ENCODE peak calls at places on chromosomes 5 and 9, in seven cellular contexts. A is adrenal gland; W is psoas muscle; F is spleen; Z is effector memory CD4-positive, alpha-beta T cell; U is endodermal cell; S is astrocyte. N is an unnamed sample. For H3K27me3 and H3K4me1, the result is how much of the 10 kb centered on the place peaks cover.

GRCh38 chr9:136018257-136019031 is 57.3 kb upstream of the UBAC1 start:
- DNase-seq in F (peak), A (no peak), Z (no peak), U (peak), S (no peak), W (no peak), N (no peak)

GRCh38 chr9:26292943-26293342 is 599.7 kb downstream of the CAAP1 start:
- DNase-seq in W (no peak), U (no peak), S (peak), A (no peak), F (no peak), Z (no peak), N (peak)

GRCh38 chr5:174690256-174690655 is 34.1 kb upstream of the MSX2 start:
- DNase-seq in S (no peak), Z (no peak), A (peak), W (no peak), F (no peak), U (peak), N (no peak)

GRCh38 chr5:143279698-143280097 is 123.8 kb downstream of the NR3C1 start:
- DNase-seq in A (no peak), U (peak), Z (no peak), S (peak), F (no peak), W (no peak), N (no peak)

GRCh38 chr9:114481789-114482188 is 23.5 kb downstream of the WHRN start:
- DNase-seq in F (no peak), Z (no peak), A (no peak), U (no peak), S (no peak), W (no peak), N (no peak)

GRCh38 chr5:26889810-26890209 is 148.6 kb downstream of the CDH9 start:
- DNase-seq in A (no peak), F (no peak), U (no peak), Z (no peak), S (no peak), W (no peak), N (no peak)

GRCh38 chr5:33891731-33892418 is at the start of gene ADAMTS12:
- DNase-seq in S (peak), Z (no peak), U (peak), A (peak), F (no peak), W (peak), N (peak)

GRCh38 chr5:149581192-149581861 is at the start of gene ARHGEF37:
- DNase-seq in U (peak), Z (no peak), S (no peak), F (peak), W (peak), A (peak), N (peak)

GRCh38 chr9:5468850-5469249 is 18.5 kb downstream of the CD274 start:
- DNase-seq in S (no peak), Z (no peak), F (no peak), A (no peak), U (no peak), W (no peak), N (no peak)

GRCh38 chr9:137272241-137273094 is 5.1 kb upstream of the TOR4A start:
- DNase-seq in U (no peak), W (peak), A (no peak), Z (no peak), F (peak), S (no peak), N (no peak)

GRCh38 chr9:119298076-119298853 is 71.0 kb downstream of the BRINP1 start:
- DNase-seq in A (no peak), U (peak), W (no peak), S (no peak), Z (no peak), F (no peak), N (no peak)

GRCh38 chr9:110807956-110808598 is 139.5 kb downstream of the MUSK start:
- DNase-seq in S (peak), U (no peak), Z (no peak), A (no peak), F (no peak), W (no peak), N (no peak)

GRCh38 chr9:119375892-119376291 is 6.7 kb upstream of the BRINP1 start:
- DNase-seq in Z (no peak), A (no peak), U (peak), F (no peak), W (no peak), S (peak), N (no peak)

GRCh38 chr9:99109522-99109921 is 4.6 kb downstream of the TGFBR1 start:
- DNase-seq in U (no peak), W (no peak), Z (no peak), S (peak), A (peak), F (no peak), N (no peak)

GRCh38 chr5:149303210-149303609 is 31.6 kb downstream of the AFAP1L1 start:
- DNase-seq in Z (no peak), U (no peak), F (no peak), A (no peak), S (no peak), W (no peak), N (no peak)

GRCh38 chr9:131743501-131743900 is 3.6 kb upstream of the RAPGEF1 start:
- DNase-seq in S (no peak), U (no peak), Z (no peak), F (no peak), A (no peak), W (no peak), N (no peak)

GRCh38 chr9:84702469-84702868 is 32.9 kb downstream of the NTRK2 start:
- DNase-seq in S (no peak), F (no peak), U (no peak), A (no peak), Z (no peak), W (no peak), N (no peak)

GRCh38 chr5:135033026-135033861 is 784 bp downstream of the PITX1 start:
- DNase-seq in U (peak), W (peak), A (peak), F (no peak), Z (no peak), S (no peak), N (no peak)

GRCh38 chr5:166596043-166596442 is 1695.4 kb upstream of the WWC1 start:
- DNase-seq in F (no peak), A (no peak), S (no peak), W (no peak), Z (no peak), U (no peak), N (no peak)

GRCh38 chr9:95750725-95751644 is 124.5 kb upstream of the ERCC6L2 start:
- DNase-seq in A (no peak), S (no peak), Z (peak), W (no peak), F (no peak), U (no peak), N (no peak)

GRCh38 chr9:27539479-27540441 is 10.1 kb upstream of the MOB3B start:
- DNase-seq in W (peak), F (no peak), Z (no peak), U (no peak), S (peak), A (peak), N (peak)

GRCh38 chr5:107248065-107248695 is 422.6 kb downstream of the EFNA5 start:
- DNase-seq in Z (no peak), W (peak), A (peak), U (peak), F (no peak), S (no peak), N (peak)

GRCh38 chr9:7284117-7284516 is 515.5 kb downstream of the DMAC1 start:
- DNase-seq in F (no peak), U (no peak), S (no peak), Z (no peak), A (no peak), W (no peak), N (no peak)

GRCh38 chr9:136525207-136525606 is 20.6 kb downstream of the NOTCH1 start:
- DNase-seq in A (no peak), Z (no peak), W (no peak), S (no peak), U (no peak), F (no peak), N (no peak)

GRCh38 chr9:33472171-33472920 is 1.4 kb downstream of the NOL6 start:
- DNase-seq in Z (no peak), A (no peak), U (no peak), W (no peak), S (no peak), F (peak), N (no peak)

GRCh38 chr5:110536120-110537115 is 190.1 kb downstream of the TMEM232 start:
- DNase-seq in U (peak), Z (no peak), A (peak), F (no peak), W (no peak), S (peak), N (peak)

GRCh38 chr5:178996156-178996555 is 1.0 kb upstream of the GRM6 start:
- DNase-seq in A (no peak), U (no peak), Z (no peak), S (no peak), W (no peak), F (no peak), N (no peak)

GRCh38 chr5:178993955-178994579 is 1.1 kb downstream of the GRM6 start:
- DNase-seq in A (no peak), Z (no peak), F (peak), W (no peak), S (no peak), U (no peak), N (no peak)

GRCh38 chr5:178994580-178995340 is at the start of gene GRM6:
- DNase-seq in F (no peak), W (no peak), A (no peak), U (peak), Z (no peak), S (no peak), N (no peak)

GRCh38 chr5:178997191-178997590 is 2.1 kb upstream of the GRM6 start:
- DNase-seq in W (no peak), A (no peak), U (no peak), F (no peak), S (no peak), Z (no peak), N (no peak)

GRCh38 chr5:178995341-178995690 is 196 bp upstream of the GRM6 start:
- DNase-seq in S (no peak), F (no peak), U (no peak), W (no peak), Z (no peak), A (no peak), N (no peak)
- H3K27me3 ChIP-seq in S (under half), F (under half), U (under half), W (under half), Z (under half), A (under half), N (under half)

GRCh38 chr5:138832218-138832617 is 42.9 kb downstream of the LRRTM2 start:
- DNase-seq in W (no peak), F (no peak), A (no peak), S (peak), U (no peak), Z (no peak), N (no peak)
- H3K4me1 ChIP-seq in W (under half), F (under half), A (under half), S (under half), U (under half), Z (under half), N (under half)

GRCh38 chr9:134253596-134254205 is 72.6 kb upstream of the RXRA start:
- DNase-seq in F (no peak), A (peak), S (peak), Z (no peak), U (no peak), W (no peak), N (no peak)
- H3K27me3 ChIP-seq in F (under half), A (under half), S (under half), Z (under half), U (under half), W (under half), N (under half)

GRCh38 chr5:157597277-157597676 is 21.7 kb upstream of the ADAM19 start:
- DNase-seq in U (no peak), F (no peak), S (no peak), A (no peak), Z (no peak), W (no peak), N (no peak)

GRCh38 chr5:157598350-157598936 is 22.9 kb upstream of the ADAM19 start:
- DNase-seq in U (no peak), Z (no peak), W (no peak), S (no peak), F (no peak), A (no peak), N (no peak)

GRCh38 chr5:157594675-157595074 is 19.1 kb upstream of the ADAM19 start:
- DNase-seq in Z (no peak), F (no peak), A (no peak), W (no peak), S (no peak), U (no peak), N (no peak)

GRCh38 chr5:157594237-157594636 is 18.7 kb upstream of the ADAM19 start:
- DNase-seq in W (no peak), S (no peak), U (no peak), Z (no peak), F (no peak), A (no peak), N (no peak)

GRCh38 chr5:157596449-157596848 is 20.9 kb upstream of the ADAM19 start:
- DNase-seq in Z (no peak), U (no peak), F (no peak), S (peak), A (no peak), W (no peak), N (no peak)
- H3K4me1 ChIP-seq in Z (under half), U (under half), F (under half), S (under half), A (under half), W (under half), N (under half)

GRCh38 chr5:38072295-38072694 is 186.1 kb upstream of the EGFLAM start:
- DNase-seq in U (no peak), Z (no peak), F (no peak), S (no peak), A (no peak), W (no peak), N (no peak)

GRCh38 chr5:38079625-38080402 is 178.5 kb upstream of the EGFLAM start:
- DNase-seq in W (no peak), U (no peak), A (no peak), F (no peak), Z (no peak), S (no peak), N (no peak)

GRCh38 chr5:38077652-38078051 is 180.7 kb upstream of the EGFLAM start:
- DNase-seq in U (no peak), S (no peak), W (no peak), A (no peak), F (no peak), Z (no peak), N (no peak)

GRCh38 chr5:38078161-38078560 is 180.2 kb upstream of the EGFLAM start:
- DNase-seq in A (no peak), W (no peak), U (no peak), F (no peak), Z (no peak), S (peak), N (no peak)
- H3K27me3 ChIP-seq in A (under half), W (under half), U (under half), F (under half), Z (under half), S (under half), N (under half)

GRCh38 chr5:141805874-141806273 is 72.3 kb downstream of the PCDH1 start:
- DNase-seq in Z (no peak), U (no peak), S (no peak), F (peak), A (peak), W (no peak), N (no peak)
- H3K4me1 ChIP-seq in Z (under half), U (under half), S (under half), F (under half), A (under half), W (under half), N (under half)

DNA sequence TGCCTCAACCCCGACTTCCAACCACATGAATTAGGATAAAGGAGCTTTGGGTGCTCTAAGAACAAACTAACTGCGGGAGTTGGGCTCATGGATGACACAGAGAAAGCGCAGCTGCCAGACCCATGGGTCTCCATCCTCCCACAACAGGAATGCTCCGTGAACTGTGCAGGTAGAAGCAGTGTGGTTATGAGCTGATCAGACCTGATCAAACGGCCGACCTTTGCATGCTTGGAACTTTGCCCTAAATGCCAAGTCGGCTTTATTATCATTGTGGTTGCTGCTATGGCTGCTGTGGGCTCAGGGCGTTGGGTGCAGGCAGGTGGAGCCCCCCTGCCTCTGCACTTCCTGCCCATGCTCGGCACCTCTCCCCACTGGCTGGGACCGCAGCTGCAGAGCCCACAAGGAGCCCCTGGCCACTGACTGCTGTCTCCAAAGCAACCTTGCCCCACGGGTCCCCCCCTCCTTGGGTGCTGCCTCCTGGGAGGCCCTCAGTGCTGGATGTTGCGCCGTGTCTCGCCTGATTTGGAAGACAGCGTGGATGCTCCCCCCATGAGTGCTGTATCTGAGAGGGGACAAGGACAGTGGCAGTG is 2.6 kb upstream of the SLC6A3 start:
- DNase-seq in W (peak), Z (no peak), S (no peak), A (no peak), F (no peak), U (peak), N (no peak)
- H3K27me3 ChIP-seq in W (half or more), Z (under half), S (under half), A (under half), F (under half), U (half or more), N (under half)

GRCh38 chr5:16134204-16134603 is 45.4 kb downstream of the MARCHF11 start:
- DNase-seq in Z (no peak), A (no peak), S (no peak), F (no peak), W (no peak), U (no peak), N (no peak)
- H3K4me1 ChIP-seq in Z (under half), A (under half), S (under half), F (under half), W (under half), U (under half), N (under half)

N was measured in thyroid gland.